ENCODE peak calls at places on chromosome 11, in five cellular contexts. One of them, this sample, is unnamed. For H3K4me1, the result is how much of the 10 kb centered on the place peaks cover.

GRCh38 chr11:70542811-70543210 is 144.5 kb downstream of the CTTN start:
- DNase-seq in HepG2: no peak
- DNase-seq in tibial artery: no peak
- DNase-seq in tibial nerve: no peak
- DNase-seq in endothelial cell of umbilical vein: no peak
- DNase-seq in this sample: no peak

GRCh38 chr11:37788141-37788877 is 1190.3 kb upstream of the RAG2 start:
- DNase-seq in tibial artery: no peak
- DNase-seq in tibial nerve: no peak
- DNase-seq in endothelial cell of umbilical vein: peak
- DNase-seq in HepG2: no peak
- DNase-seq in this sample: no peak

GRCh38 chr11:1574256-1575242 is 2.5 kb upstream of the DUSP8 start:
- DNase-seq in tibial nerve: no peak
- DNase-seq in tibial artery: no peak
- DNase-seq in HepG2: no peak
- DNase-seq in endothelial cell of umbilical vein: peak
- DNase-seq in this sample: peak

GRCh38 chr11:131877246-131877645 is 506.8 kb downstream of the NTM start:
- DNase-seq in HepG2: no peak
- DNase-seq in endothelial cell of umbilical vein: no peak
- DNase-seq in tibial artery: no peak
- DNase-seq in tibial nerve: no peak
- DNase-seq in this sample: no peak

GRCh38 chr11:63870351-63871197 is 31.7 kb downstream of the MARK2 start:
- DNase-seq in HepG2: no peak
- DNase-seq in endothelial cell of umbilical vein: no peak
- DNase-seq in tibial nerve: no peak
- DNase-seq in tibial artery: no peak
- DNase-seq in this sample: no peak

GRCh38 chr11:94563848-94564442 is 3.2 kb upstream of the PIWIL4 start:
- DNase-seq in endothelial cell of umbilical vein: no peak
- DNase-seq in tibial artery: no peak
- DNase-seq in tibial nerve: no peak
- DNase-seq in HepG2: no peak
- DNase-seq in this sample: no peak

GRCh38 chr11:78149646-78150045 is 10.2 kb upstream of the ALG8 start:
- DNase-seq in endothelial cell of umbilical vein: peak
- DNase-seq in tibial nerve: peak
- DNase-seq in tibial artery: no peak
- DNase-seq in HepG2: no peak
- DNase-seq in this sample: peak

GRCh38 chr11:76023408-76024068 is 182.8 kb downstream of the WNT11 start:
- DNase-seq in HepG2: no peak
- DNase-seq in endothelial cell of umbilical vein: no peak
- DNase-seq in tibial artery: no peak
- DNase-seq in tibial nerve: no peak
- DNase-seq in this sample: no peak

GRCh38 chr11:1296287-1296686 is 13.1 kb downstream of the TOLLIP start:
- DNase-seq in tibial nerve: no peak
- DNase-seq in tibial artery: no peak
- DNase-seq in endothelial cell of umbilical vein: no peak
- DNase-seq in HepG2: no peak
- DNase-seq in this sample: no peak

DNA sequence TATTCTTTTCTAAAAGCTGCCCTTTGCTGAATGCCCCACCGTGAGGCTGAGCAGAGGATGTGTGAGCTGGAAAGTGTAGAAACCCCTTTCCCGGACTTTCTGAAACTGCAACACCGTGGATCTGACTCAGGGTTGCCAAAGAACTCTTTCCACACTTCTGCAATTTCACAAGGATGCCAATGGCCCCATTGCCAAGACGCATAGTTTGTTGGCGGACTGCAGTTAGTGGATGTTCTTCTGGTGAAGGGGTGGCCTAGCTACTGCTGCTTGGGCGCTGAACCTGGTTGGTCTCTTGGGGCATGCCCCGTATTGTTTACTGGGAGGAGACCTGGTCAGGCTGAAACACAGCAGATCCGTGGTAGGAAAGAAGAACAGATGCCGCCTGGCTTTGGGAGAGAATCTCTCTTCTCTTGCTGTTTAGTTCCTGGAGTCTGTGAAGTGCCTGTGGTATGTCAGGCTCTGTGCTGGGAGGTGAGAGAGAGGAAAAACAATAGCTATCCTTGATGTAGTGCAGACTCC is 26.7 kb downstream of the CD82 start:
- DNase-seq in endothelial cell of umbilical vein: no peak
- DNase-seq in tibial artery: peak
- DNase-seq in tibial nerve: peak
- DNase-seq in HepG2: no peak
- DNase-seq in this sample: no peak
- H3K4me1 ChIP-seq in endothelial cell of umbilical vein: under half
- H3K4me1 ChIP-seq in tibial artery: under half
- H3K4me1 ChIP-seq in tibial nerve: under half
- H3K4me1 ChIP-seq in HepG2: under half
- H3K4me1 ChIP-seq in this sample: under half

DNA sequence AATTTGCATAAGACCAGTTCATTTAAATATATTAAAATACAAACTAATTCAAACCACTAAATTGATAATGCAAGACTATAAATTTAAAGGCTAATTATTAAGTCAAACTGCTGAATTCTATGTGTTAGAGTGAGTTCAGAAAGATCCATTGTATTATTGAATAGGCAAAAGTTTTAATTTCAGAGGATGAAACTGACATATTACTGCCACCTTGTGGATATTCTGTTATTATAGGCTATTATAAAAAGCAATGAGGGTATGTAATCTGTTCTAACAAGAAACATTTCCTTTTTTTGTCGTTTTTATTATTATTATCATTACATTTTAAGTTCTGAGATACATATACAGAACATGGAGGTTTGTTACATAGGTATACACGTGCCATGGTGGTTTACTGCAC is 20.9 kb upstream of the NAALAD2 start:
- DNase-seq in tibial artery: no peak
- DNase-seq in endothelial cell of umbilical vein: peak
- DNase-seq in tibial nerve: no peak
- DNase-seq in HepG2: no peak
- DNase-seq in this sample: peak
- TF ChIP-seq CTCF in tibial artery: peak
- TF ChIP-seq CTCF in endothelial cell of umbilical vein: peak
- TF ChIP-seq CTCF in tibial nerve: no peak
- TF ChIP-seq CTCF in HepG2: peak
- TF ChIP-seq CTCF in this sample: peak

GRCh38 chr11:19578871-19579270 is 133.8 kb upstream of the NAV2 start:
- DNase-seq in endothelial cell of umbilical vein: no peak
- DNase-seq in tibial nerve: no peak
- DNase-seq in tibial artery: no peak
- DNase-seq in HepG2: no peak
- DNase-seq in this sample: no peak
- H3K4me3 ChIP-seq in endothelial cell of umbilical vein: no peak
- H3K4me3 ChIP-seq in tibial nerve: no peak
- H3K4me3 ChIP-seq in tibial artery: no peak
- H3K4me3 ChIP-seq in HepG2: no peak
- H3K4me3 ChIP-seq in this sample: no peak

GRCh38 chr11:34631737-34632104 is 10.8 kb downstream of the EHF start:
- DNase-seq in HepG2: no peak
- DNase-seq in tibial artery: no peak
- DNase-seq in tibial nerve: no peak
- DNase-seq in endothelial cell of umbilical vein: no peak
- DNase-seq in this sample: no peak
- H3K4me1 ChIP-seq in HepG2: half or more
- H3K4me1 ChIP-seq in tibial artery: under half
- H3K4me1 ChIP-seq in tibial nerve: under half
- H3K4me1 ChIP-seq in endothelial cell of umbilical vein: under half
- H3K4me1 ChIP-seq in this sample: under half

This sample was measured in Caco-2.